ENCODE peak calls at places on chromosome 9, in four cellular contexts. L, O, H and V are unnamed samples.

GRCh38 chr9:87270241-87271234 is 227.1 kb upstream of the DAPK1 start:
- DNase-seq in O (no peak), L (no peak), H (no peak), V (peak)

GRCh38 chr9:35164711-35165110 is 2.9 kb downstream of the UNC13B start:
- DNase-seq in H (no peak), L (no peak), O (no peak), V (no peak)

GRCh38 chr9:124033348-124033747 is 21.8 kb downstream of the LHX2 start:
- DNase-seq in H (no peak), L (no peak), O (no peak), V (no peak)

GRCh38 chr9:114273461-114273881 is 49.4 kb upstream of the ORM1 start:
- DNase-seq in L (no peak), H (no peak), O (no peak), V (no peak)

GRCh38 chr9:136619742-136620440 is 42.8 kb upstream of the EGFL7 start:
- DNase-seq in L (peak), H (no peak), O (no peak), V (no peak)

GRCh38 chr9:128684325-128685021 is 4.5 kb upstream of the SET start:
- DNase-seq in H (no peak), L (peak), O (peak), V (no peak)

GRCh38 chr9:77020438-77021264 is 1.2 kb downstream of the FOXB2 start:
- DNase-seq in O (no peak), H (no peak), L (no peak), V (no peak)

GRCh38 chr9:4489919-4490704 is at the start of gene SLC1A1:
- DNase-seq in O (peak), H (no peak), L (peak), V (peak)

GRCh38 chr9:113645972-113646241 is 182.4 kb downstream of the RGS3 start:
- DNase-seq in H (no peak), L (no peak), O (no peak), V (no peak)

GRCh38 chr9:20043035-20043434 is 254.2 kb upstream of the SLC24A2 start:
- DNase-seq in H (no peak), L (no peak), O (no peak), V (no peak)

GRCh38 chr9:15485836-15486678 is 24.7 kb downstream of the PSIP1 start:
- DNase-seq in L (no peak), H (no peak), O (peak), V (no peak)

GRCh38 chr9:127558581-127559246 is 53.4 kb upstream of the STXBP1 start:
- DNase-seq in L (no peak), O (no peak), H (no peak), V (no peak)

GRCh38 chr9:98916660-98917059 is 27.0 kb upstream of the COL15A1 start:
- DNase-seq in O (no peak), H (no peak), L (no peak), V (no peak)

GRCh38 chr9:137021979-137022619 is 5.9 kb downstream of the ABCA2 start:
- DNase-seq in O (peak), L (peak), H (peak), V (no peak)